ENCODE peak calls at places on chromosomes 3 and 15, in six cellular contexts. J is astrocyte of the spinal cord, U is ELF-1, R is activated T-helper 1 cell treated with Interleukin-2 at 50 U/mL for 16 hours, Z is SIG-M5, Q is NCI-H774. K is an unnamed sample.

GRCh38 chr15:75704618-75705017 is 8.0 kb downstream of the CSPG4 start:
- DNase-seq in J (no peak), U (no peak), R (no peak), Z (no peak), Q (no peak), K (no peak)

GRCh38 chr3:76321615-76322014 is 536.3 kb upstream of the ZNF717 start:
- DNase-seq in J (no peak), U (no peak), R (no peak), Z (no peak), Q (no peak), K (no peak)

GRCh38 chr3:141000027-141000663 is 51.0 kb upstream of the SPSB4 start:
- DNase-seq in J (peak), U (peak), R (no peak), Z (peak), Q (peak), K (peak)

GRCh38 chr3:17122758-17123157 is 238.0 kb downstream of the PLCL2 start:
- DNase-seq in J (no peak), U (no peak), R (no peak), Z (no peak), Q (no peak), K (no peak)

GRCh38 chr15:73941044-73941443 is 14.8 kb downstream of the LOXL1 start:
- DNase-seq in J (peak), U (peak), R (no peak), Z (no peak), Q (no peak), K (no peak)

GRCh38 chr3:181541414-181541813 is 170.3 kb upstream of the SOX2 start:
- DNase-seq in J (peak), U (no peak), R (no peak), Z (no peak), Q (no peak), K (no peak)

GRCh38 chr3:25910997-25911396 is 121.1 kb downstream of the OXSM start:
- DNase-seq in J (peak), U (no peak), R (no peak), Z (no peak), Q (no peak), K (peak)

GRCh38 chr3:134378818-134379217 is 4.6 kb upstream of the AMOTL2 start:
- DNase-seq in J (no peak), U (no peak), R (no peak), Z (no peak), Q (no peak), K (no peak)

GRCh38 chr3:45191924-45192417 is 34.1 kb downstream of the TMEM158 start:
- DNase-seq in J (no peak), U (no peak), R (no peak), Z (no peak), Q (no peak), K (no peak)

GRCh38 chr15:65532738-65533051 is 2.4 kb downstream of the HACD3 start:
- DNase-seq in J (no peak), U (no peak), R (no peak), Z (no peak), Q (no peak), K (no peak)

GRCh38 chr3:11306815-11307589 is 34.8 kb downstream of the ATG7 start:
- DNase-seq in J (peak), U (peak), R (no peak), Z (no peak), Q (no peak), K (no peak)

GRCh38 chr3:134644731-134645514 is 5.9 kb downstream of the KY start:
- DNase-seq in J (no peak), U (peak), R (no peak), Z (no peak), Q (no peak), K (no peak)

GRCh38 chr3:128554100-128554464 is 61.1 kb upstream of the GATA2 start:
- DNase-seq in J (peak), U (peak), R (no peak), Z (no peak), Q (no peak), K (no peak)

GRCh38 chr15:75775296-75776074 is 62.8 kb upstream of the CSPG4 start:
- DNase-seq in J (no peak), U (peak), R (no peak), Z (no peak), Q (peak), K (no peak)

GRCh38 chr3:194537732-194538247 is 51.0 kb upstream of the ATP13A3 start:
- DNase-seq in J (peak), U (no peak), R (no peak), Z (no peak), Q (peak), K (no peak)

GRCh38 chr3:4464579-4464978 is 2.5 kb downstream of the SUMF1 start:
- DNase-seq in J (no peak), U (no peak), R (no peak), Z (no peak), Q (no peak), K (no peak)

GRCh38 chr3:31105011-31105410 is 210.6 kb upstream of the GADL1 start:
- DNase-seq in J (no peak), U (no peak), R (no peak), Z (no peak), Q (no peak), K (no peak)

GRCh38 chr3:17631617-17632016 is 110.8 kb downstream of the TBC1D5 start:
- DNase-seq in J (no peak), U (no peak), R (no peak), Z (no peak), Q (no peak), K (no peak)

GRCh38 chr3:105473521-105474223 is 107.0 kb downstream of the ALCAM start:
- DNase-seq in J (peak), U (no peak), R (no peak), Z (no peak), Q (no peak), K (no peak)

GRCh38 chr3:15899438-15899837 is 101.7 kb upstream of the ANKRD28 start:
- DNase-seq in J (peak), U (no peak), R (no peak), Z (no peak), Q (no peak), K (no peak)

GRCh38 chr15:72948662-72949061 is 103.6 kb upstream of the NEO1 start:
- DNase-seq in J (no peak), U (no peak), R (no peak), Z (no peak), Q (no peak), K (no peak)

GRCh38 chr3:126149960-126150515 is 30.3 kb downstream of the ALDH1L1 start:
- DNase-seq in J (no peak), U (no peak), R (no peak), Z (no peak), Q (no peak), K (no peak)

GRCh38 chr15:68819451-68820204 is 1.1 kb downstream of the ANP32A start:
- DNase-seq in J (peak), U (peak), R (peak), Z (no peak), Q (no peak), K (peak)

GRCh38 chr3:12947504-12948369 is 106.4 kb upstream of the RPL32 start:
- DNase-seq in J (peak), U (peak), R (no peak), Z (no peak), Q (no peak), K (no peak)

GRCh38 chr3:130800829-130801228 is 54.2 kb upstream of the PIK3R4 start:
- DNase-seq in J (no peak), U (peak), R (no peak), Z (no peak), Q (no peak), K (no peak)

GRCh38 chr3:174382876-174383275 is 476.3 kb upstream of the NAALADL2 start:
- DNase-seq in J (no peak), U (no peak), R (no peak), Z (no peak), Q (no peak), K (no peak)

GRCh38 chr3:12990781-12991480 is 82.3 kb downstream of the IQSEC1 start:
- DNase-seq in J (peak), U (peak), R (no peak), Z (no peak), Q (no peak), K (no peak)

GRCh38 chr15:63050737-63051700 is 8.5 kb downstream of the TPM1 start:
- DNase-seq in J (peak), U (peak), R (no peak), Z (no peak), Q (no peak), K (no peak)

GRCh38 chr3:181716916-181717315 is 5.2 kb downstream of the SOX2 start:
- DNase-seq in J (peak), U (no peak), R (no peak), Z (no peak), Q (peak), K (no peak)

GRCh38 chr3:4821331-4821730 is 157.9 kb upstream of the BHLHE40 start:
- DNase-seq in J (no peak), U (peak), R (no peak), Z (no peak), Q (no peak), K (no peak)

GRCh38 chr3:139771331-139771730 is 93.6 kb upstream of the NMNAT3 start:
- DNase-seq in J (peak), U (no peak), R (no peak), Z (no peak), Q (no peak), K (no peak)

GRCh38 chr15:72382146-72382545 is 6.3 kb upstream of the HEXA start:
- DNase-seq in J (no peak), U (no peak), R (no peak), Z (no peak), Q (no peak), K (no peak)